ENCODE peak calls at places on chromosomes 13 and 19, in eight cellular contexts. X is NCI-H748 treated with DMSO at 0.1 percent for 48 hours; M is AG04450; L is islet precursor cell; S is activated CD4-positive, alpha-beta T cell treated with anti-CD3 and anti-CD28 coated beads, Interleukin-2, amount 50 U/mL, for 24 hours; J is amygdala; B is esophagus squamous epithelium; V is NCI-H1105 treated with DMSO at 0.1 percent for 48 hours. O is an unnamed sample.

GRCh38 chr19:28289294-28290063 is 923.5 kb downstream of the UQCRFS1 start:
- DNase-seq in X (peak), M (no peak), L (peak), S (no peak), J (peak), B (no peak), V (peak), O (no peak)

GRCh38 chr13:31964168-31964567 is 67.4 kb upstream of the FRY start:
- DNase-seq in X (no peak), M (no peak), L (no peak), S (no peak), J (no peak), B (no peak), V (no peak), O (no peak)

GRCh38 chr13:41976491-41976890 is 15.6 kb upstream of the VWA8 start:
- DNase-seq in X (no peak), M (no peak), L (no peak), S (no peak), J (no peak), B (no peak), V (no peak), O (no peak)

GRCh38 chr19:30927705-30928104 is 421.5 kb downstream of the TSHZ3 start:
- DNase-seq in X (no peak), M (no peak), L (no peak), S (no peak), J (no peak), B (no peak), V (no peak), O (no peak)

GRCh38 chr19:47414469-47414868 is 4.9 kb downstream of the MEIS3 start:
- DNase-seq in X (no peak), M (no peak), L (no peak), S (no peak), J (peak), B (no peak), V (no peak), O (no peak)

GRCh38 chr19:54439174-54439851 is 9.7 kb upstream of the LENG8 start:
- DNase-seq in X (no peak), M (no peak), L (peak), S (no peak), J (peak), B (no peak), V (no peak), O (no peak)

GRCh38 chr13:76879211-76879875 is 6.9 kb downstream of the KCTD12 start:
- DNase-seq in X (no peak), M (no peak), L (no peak), S (no peak), J (peak), B (peak), V (no peak), O (peak)

GRCh38 chr19:45645068-45645630 is 6.0 kb upstream of the EML2 start:
- DNase-seq in X (no peak), M (no peak), L (no peak), S (no peak), J (peak), B (no peak), V (no peak), O (no peak)

GRCh38 chr13:114008964-114009589 is 35.2 kb upstream of the C13orf46 start:
- DNase-seq in X (no peak), M (no peak), L (no peak), S (no peak), J (no peak), B (no peak), V (no peak), O (no peak)

GRCh38 chr13:32453981-32454380 is 26.1 kb upstream of the N4BP2L1 start:
- DNase-seq in X (no peak), M (no peak), L (no peak), S (no peak), J (no peak), B (no peak), V (no peak), O (no peak)